ENCODE peak calls at places on chromosome 13, in ten cellular contexts. One of them, this sample, is unnamed.

GRCh38 chr13:51958217-51958547 is 53.1 kb downstream of the ATP7B start:
- DNase-seq in LHCN-M2: no peak
- DNase-seq in fibroblast of the aortic adventitia: no peak
- DNase-seq in pons: no peak
- DNase-seq in HFFc6: no peak
- DNase-seq in HEK293T: no peak
- DNase-seq in neural crest cell: no peak
- DNase-seq in NB4: no peak
- DNase-seq in CD8-positive, alpha-beta memory T cell: no peak
- DNase-seq in endodermal cell: no peak
- DNase-seq in this sample: no peak

GRCh38 chr13:97976551-97977375 is 23.3 kb downstream of the IPO5 start:
- DNase-seq in LHCN-M2: no peak
- DNase-seq in fibroblast of the aortic adventitia: no peak
- DNase-seq in pons: peak; percentile 31
- DNase-seq in HFFc6: no peak
- DNase-seq in HEK293T: peak; percentile 40
- DNase-seq in neural crest cell: no peak
- DNase-seq in NB4: no peak
- DNase-seq in CD8-positive, alpha-beta memory T cell: no peak
- DNase-seq in endodermal cell: peak; percentile 95
- DNase-seq in this sample: peak; percentile 11

GRCh38 chr13:30872685-30873443 is 33.2 kb upstream of the MEDAG start:
- DNase-seq in LHCN-M2: peak; percentile 90
- DNase-seq in fibroblast of the aortic adventitia: peak; percentile 92
- DNase-seq in pons: peak; percentile 7
- DNase-seq in HFFc6: peak; percentile 79
- DNase-seq in HEK293T: no peak
- DNase-seq in neural crest cell: peak; percentile 47
- DNase-seq in NB4: peak; percentile 61
- DNase-seq in CD8-positive, alpha-beta memory T cell: no peak
- DNase-seq in endodermal cell: peak; percentile 86
- DNase-seq in this sample: peak; percentile 75

GRCh38 chr13:101875717-101876393 is 423.4 kb downstream of the ITGBL1 start:
- DNase-seq in LHCN-M2: peak; percentile 94
- DNase-seq in fibroblast of the aortic adventitia: peak; percentile 0
- DNase-seq in pons: no peak
- DNase-seq in HFFc6: peak; percentile 20
- DNase-seq in HEK293T: no peak
- DNase-seq in neural crest cell: no peak
- DNase-seq in NB4: no peak
- DNase-seq in CD8-positive, alpha-beta memory T cell: no peak
- DNase-seq in endodermal cell: no peak
- DNase-seq in this sample: peak; percentile 64

GRCh38 chr13:31321457-31321856 is 121.7 kb downstream of the B3GLCT start:
- DNase-seq in LHCN-M2: no peak
- DNase-seq in fibroblast of the aortic adventitia: no peak
- DNase-seq in pons: no peak
- DNase-seq in HFFc6: no peak
- DNase-seq in HEK293T: no peak
- DNase-seq in neural crest cell: no peak
- DNase-seq in NB4: no peak
- DNase-seq in CD8-positive, alpha-beta memory T cell: no peak
- DNase-seq in endodermal cell: no peak
- DNase-seq in this sample: no peak

GRCh38 chr13:111513766-111514611 is 193.5 kb downstream of the TEX29 start:
- DNase-seq in LHCN-M2: no peak
- DNase-seq in fibroblast of the aortic adventitia: no peak
- DNase-seq in pons: no peak
- DNase-seq in HFFc6: no peak
- DNase-seq in HEK293T: no peak
- DNase-seq in neural crest cell: no peak
- DNase-seq in NB4: no peak
- DNase-seq in CD8-positive, alpha-beta memory T cell: no peak
- DNase-seq in endodermal cell: no peak
- DNase-seq in this sample: no peak

GRCh38 chr13:99813346-99814095 is 158.0 kb downstream of the ZIC5 start:
- DNase-seq in LHCN-M2: no peak
- DNase-seq in fibroblast of the aortic adventitia: no peak
- DNase-seq in pons: no peak
- DNase-seq in HFFc6: peak; percentile 6
- DNase-seq in HEK293T: no peak
- DNase-seq in neural crest cell: no peak
- DNase-seq in NB4: no peak
- DNase-seq in CD8-positive, alpha-beta memory T cell: no peak
- DNase-seq in endodermal cell: no peak
- DNase-seq in this sample: no peak

GRCh38 chr13:34933349-34933748 is 8.7 kb upstream of the NBEA start:
- DNase-seq in LHCN-M2: no peak
- DNase-seq in fibroblast of the aortic adventitia: no peak
- DNase-seq in pons: no peak
- DNase-seq in HFFc6: no peak
- DNase-seq in HEK293T: no peak
- DNase-seq in neural crest cell: no peak
- DNase-seq in NB4: no peak
- DNase-seq in CD8-positive, alpha-beta memory T cell: no peak
- DNase-seq in endodermal cell: no peak
- DNase-seq in this sample: no peak

GRCh38 chr13:76397413-76397812 is 488.8 kb downstream of the KCTD12 start:
- DNase-seq in LHCN-M2: no peak
- DNase-seq in fibroblast of the aortic adventitia: no peak
- DNase-seq in pons: no peak
- DNase-seq in HFFc6: no peak
- DNase-seq in HEK293T: no peak
- DNase-seq in neural crest cell: no peak
- DNase-seq in NB4: no peak
- DNase-seq in CD8-positive, alpha-beta memory T cell: peak; percentile 18
- DNase-seq in endodermal cell: no peak
- DNase-seq in this sample: no peak

GRCh38 chr13:110005563-110005962 is 219.2 kb upstream of the IRS2 start:
- DNase-seq in LHCN-M2: peak; percentile 72
- DNase-seq in fibroblast of the aortic adventitia: no peak
- DNase-seq in pons: no peak
- DNase-seq in HFFc6: peak; percentile 33
- DNase-seq in HEK293T: no peak
- DNase-seq in neural crest cell: no peak
- DNase-seq in NB4: no peak
- DNase-seq in CD8-positive, alpha-beta memory T cell: no peak
- DNase-seq in endodermal cell: no peak
- DNase-seq in this sample: no peak

GRCh38 chr13:52723181-52723580 is 16.4 kb downstream of the CNMD start:
- DNase-seq in LHCN-M2: no peak
- DNase-seq in fibroblast of the aortic adventitia: no peak
- DNase-seq in pons: no peak
- DNase-seq in HFFc6: no peak
- DNase-seq in HEK293T: no peak
- DNase-seq in neural crest cell: no peak
- DNase-seq in NB4: no peak
- DNase-seq in CD8-positive, alpha-beta memory T cell: no peak
- DNase-seq in endodermal cell: no peak
- DNase-seq in this sample: no peak

GRCh38 chr13:32228330-32229041 is 86.7 kb downstream of the ZAR1L start:
- DNase-seq in LHCN-M2: peak; percentile 71
- DNase-seq in fibroblast of the aortic adventitia: no peak
- DNase-seq in pons: peak; percentile 28
- DNase-seq in HFFc6: peak; percentile 41
- DNase-seq in HEK293T: no peak
- DNase-seq in neural crest cell: no peak
- DNase-seq in NB4: no peak
- DNase-seq in CD8-positive, alpha-beta memory T cell: no peak
- DNase-seq in endodermal cell: no peak
- DNase-seq in this sample: peak; percentile 64

GRCh38 chr13:110965038-110965754 is 50.3 kb upstream of the ANKRD10 start:
- DNase-seq in LHCN-M2: peak; percentile 89
- DNase-seq in fibroblast of the aortic adventitia: peak; percentile 76
- DNase-seq in pons: no peak
- DNase-seq in HFFc6: peak; percentile 93
- DNase-seq in HEK293T: no peak
- DNase-seq in neural crest cell: no peak
- DNase-seq in NB4: peak; percentile 14
- DNase-seq in CD8-positive, alpha-beta memory T cell: no peak
- DNase-seq in endodermal cell: no peak
- DNase-seq in this sample: peak; percentile 85

GRCh38 chr13:45333973-45334922 is 6.7 kb downstream of the TPT1 start:
- DNase-seq in LHCN-M2: peak; percentile 67
- DNase-seq in fibroblast of the aortic adventitia: peak; percentile 57
- DNase-seq in pons: no peak
- DNase-seq in HFFc6: peak; percentile 32
- DNase-seq in HEK293T: no peak
- DNase-seq in neural crest cell: no peak
- DNase-seq in NB4: peak; percentile 88
- DNase-seq in CD8-positive, alpha-beta memory T cell: peak; percentile 48
- DNase-seq in endodermal cell: peak; percentile 64
- DNase-seq in this sample: no peak

GRCh38 chr13:44399045-44399444 is 25.4 kb downstream of the SERP2 start:
- DNase-seq in LHCN-M2: no peak
- DNase-seq in fibroblast of the aortic adventitia: no peak
- DNase-seq in pons: no peak
- DNase-seq in HFFc6: no peak
- DNase-seq in HEK293T: no peak
- DNase-seq in neural crest cell: no peak
- DNase-seq in NB4: no peak
- DNase-seq in CD8-positive, alpha-beta memory T cell: no peak
- DNase-seq in endodermal cell: no peak
- DNase-seq in this sample: no peak

GRCh38 chr13:76903544-76904162 is 17.4 kb upstream of the KCTD12 start:
- DNase-seq in LHCN-M2: peak; percentile 72
- DNase-seq in fibroblast of the aortic adventitia: peak; percentile 89
- DNase-seq in pons: peak; percentile 82
- DNase-seq in HFFc6: peak; percentile 70
- DNase-seq in HEK293T: peak; percentile 86
- DNase-seq in neural crest cell: peak; percentile 66
- DNase-seq in NB4: peak; percentile 84
- DNase-seq in CD8-positive, alpha-beta memory T cell: peak; percentile 48
- DNase-seq in endodermal cell: peak; percentile 91
- DNase-seq in this sample: peak; percentile 72

GRCh38 chr13:86877449-86877848 is 793.7 kb upstream of the SLITRK5 start:
- DNase-seq in LHCN-M2: no peak
- DNase-seq in fibroblast of the aortic adventitia: no peak
- DNase-seq in pons: no peak
- DNase-seq in HFFc6: no peak
- DNase-seq in HEK293T: no peak
- DNase-seq in neural crest cell: no peak
- DNase-seq in NB4: no peak
- DNase-seq in CD8-positive, alpha-beta memory T cell: no peak
- DNase-seq in endodermal cell: no peak
- DNase-seq in this sample: no peak

GRCh38 chr13:111656439-111656838 is 336.0 kb downstream of the TEX29 start:
- DNase-seq in LHCN-M2: no peak
- DNase-seq in fibroblast of the aortic adventitia: no peak
- DNase-seq in pons: no peak
- DNase-seq in HFFc6: no peak
- DNase-seq in HEK293T: no peak
- DNase-seq in neural crest cell: no peak
- DNase-seq in NB4: no peak
- DNase-seq in CD8-positive, alpha-beta memory T cell: no peak
- DNase-seq in endodermal cell: no peak
- DNase-seq in this sample: no peak

GRCh38 chr13:31008400-31009115 is 76.1 kb downstream of the TEX26 start:
- DNase-seq in LHCN-M2: peak; percentile 13
- DNase-seq in fibroblast of the aortic adventitia: no peak
- DNase-seq in pons: no peak
- DNase-seq in HFFc6: no peak
- DNase-seq in HEK293T: no peak
- DNase-seq in neural crest cell: no peak
- DNase-seq in NB4: peak; percentile 10
- DNase-seq in CD8-positive, alpha-beta memory T cell: no peak
- DNase-seq in endodermal cell: peak; percentile 32
- DNase-seq in this sample: no peak

GRCh38 chr13:101757446-101758039 is 305.1 kb downstream of the ITGBL1 start:
- DNase-seq in LHCN-M2: peak; percentile 51
- DNase-seq in fibroblast of the aortic adventitia: peak; percentile 71
- DNase-seq in pons: peak; percentile 65
- DNase-seq in HFFc6: peak; percentile 16
- DNase-seq in HEK293T: peak; percentile 3
- DNase-seq in neural crest cell: no peak
- DNase-seq in NB4: peak; percentile 35
- DNase-seq in CD8-positive, alpha-beta memory T cell: peak; percentile 5
- DNase-seq in endodermal cell: no peak
- DNase-seq in this sample: peak; percentile 55